ENCODE peak calls at places on chromosomes 3 and 15, in five cellular contexts. S is tibial nerve, L is BE2C, E is mammary epithelial cell, O is Panc1. K is an unnamed sample. For H3K9me3, the result is how much of the 10 kb centered on the place peaks cover.

GRCh38 chr15:89129123-89129815 is 41.0 kb downstream of the ABHD2 start:
- DNase-seq in S (no peak), L (peak), E (peak), O (peak), K (no peak)

GRCh38 chr3:134879991-134880390 is 84.9 kb downstream of the EPHB1 start:
- DNase-seq in S (no peak), L (no peak), E (no peak), O (no peak), K (no peak)

GRCh38 chr3:52062499-52062898 is 6.1 kb upstream of the DUSP7 start:
- DNase-seq in S (no peak), L (no peak), E (peak), O (no peak), K (peak)

GRCh38 chr3:58048301-58048700 is 40.1 kb downstream of the FLNB start:
- DNase-seq in S (no peak), L (no peak), E (no peak), O (no peak), K (no peak)

GRCh38 chr3:117282506-117282905 is 572.9 kb downstream of the TUSC7 start:
- DNase-seq in S (no peak), L (peak), E (no peak), O (no peak), K (no peak)

GRCh38 chr3:155938409-155938808 is 68.0 kb downstream of the GMPS start:
- DNase-seq in S (no peak), L (no peak), E (no peak), O (no peak), K (no peak)

GRCh38 chr15:58549013-58549779 is 117.4 kb downstream of the LIPC start:
- DNase-seq in S (no peak), L (no peak), E (no peak), O (no peak), K (no peak)

GRCh38 chr15:68429691-68430470 is 2.1 kb downstream of the ITGA11 start:
- DNase-seq in S (peak), L (no peak), E (no peak), O (no peak), K (no peak)

GRCh38 chr3:193702967-193703366 is 110.0 kb downstream of the OPA1 start:
- DNase-seq in S (no peak), L (no peak), E (no peak), O (no peak), K (no peak)

GRCh38 chr15:86006546-86006945 is 73.1 kb upstream of the AGBL1 start:
- DNase-seq in S (no peak), L (no peak), E (no peak), O (no peak), K (no peak)

GRCh38 chr3:26647078-26647477 is 24.5 kb downstream of the LRRC3B start:
- DNase-seq in S (no peak), L (no peak), E (no peak), O (no peak), K (no peak)

GRCh38 chr15:63832620-63833245 is 1.0 kb downstream of the HERC1 start:
- DNase-seq in S (no peak), L (no peak), E (no peak), O (no peak), K (no peak)

GRCh38 chr3:128133273-128133883 is 9.8 kb upstream of the RUVBL1 start:
- DNase-seq in S (no peak), L (peak), E (peak), O (peak), K (no peak)

GRCh38 chr3:196639517-196640500 is at the start of gene NRROS:
- DNase-seq in S (peak), L (peak), E (peak), O (no peak), K (no peak)

GRCh38 chr15:25391971-25392733 is 46.7 kb downstream of the UBE3A start:
- DNase-seq in S (no peak), L (no peak), E (peak), O (no peak), K (no peak)

GRCh38 chr15:66481107-66481856 is 16.3 kb downstream of the SNAPC5 start:
- DNase-seq in S (no peak), L (no peak), E (peak), O (no peak), K (no peak)

GRCh38 chr3:110966966-110967663 is 104.5 kb upstream of the NECTIN3 start:
- DNase-seq in S (no peak), L (no peak), E (no peak), O (no peak), K (no peak)
- H3K9me3 ChIP-seq in S (under half), L (under half), E (under half), O (under half), K (under half)

GRCh38 chr3:56800373-56801150 is 1.2 kb downstream of the ARHGEF3 start:
- DNase-seq in S (no peak), L (no peak), E (peak), O (no peak), K (no peak)
- TF ChIP-seq CTCF in S (no peak), L (no peak), E (peak), O (no peak), K (no peak)

GRCh38 chr3:69737396-69737795 is 1.9 kb upstream of the MITF start:
- DNase-seq in S (no peak), L (no peak), E (no peak), O (no peak), K (no peak)

GRCh38 chr3:69739204-69740102 is at the start of gene MITF:
- DNase-seq in S (peak), L (peak), E (peak), O (peak), K (peak)

GRCh38 chr3:69738291-69738690 is 973 bp upstream of the MITF start:
- DNase-seq in S (no peak), L (no peak), E (peak), O (no peak), K (no peak)

GRCh38 chr3:69740103-69741021 is 1.1 kb downstream of the MITF start:
- DNase-seq in S (no peak), L (no peak), E (peak), O (no peak), K (no peak)

GRCh38 chr3:69738859-69739203 is 433 bp upstream of the MITF start:
- DNase-seq in S (no peak), L (no peak), E (no peak), O (no peak), K (no peak)
- H3K9me3 ChIP-seq in S (under half), L (under half), E (under half), O (under half), K (under half)

GRCh38 chr3:146180376-146180775 is 19.4 kb upstream of the PLOD2 start:
- DNase-seq in S (no peak), L (no peak), E (no peak), O (no peak), K (no peak)
- TF ChIP-seq CTCF in S (no peak), L (no peak), E (no peak), O (no peak), K (no peak)

GRCh38 chr15:20348900-20349773 is 192.5 kb downstream of the GOLGA6L6 start:
- DNase-seq in S (no peak), L (no peak), E (no peak), O (no peak), K (no peak)
- H3K9me3 ChIP-seq in S (under half), L (under half), E (under half), O (under half), K (under half)

GRCh38 chr3:138397983-138398382 is 36.4 kb upstream of the ESYT3 start:
- DNase-seq in S (no peak), L (no peak), E (no peak), O (no peak), K (no peak)
- TF ChIP-seq CTCF in S (no peak), L (peak), E (peak), O (no peak), K (no peak)

DNA sequence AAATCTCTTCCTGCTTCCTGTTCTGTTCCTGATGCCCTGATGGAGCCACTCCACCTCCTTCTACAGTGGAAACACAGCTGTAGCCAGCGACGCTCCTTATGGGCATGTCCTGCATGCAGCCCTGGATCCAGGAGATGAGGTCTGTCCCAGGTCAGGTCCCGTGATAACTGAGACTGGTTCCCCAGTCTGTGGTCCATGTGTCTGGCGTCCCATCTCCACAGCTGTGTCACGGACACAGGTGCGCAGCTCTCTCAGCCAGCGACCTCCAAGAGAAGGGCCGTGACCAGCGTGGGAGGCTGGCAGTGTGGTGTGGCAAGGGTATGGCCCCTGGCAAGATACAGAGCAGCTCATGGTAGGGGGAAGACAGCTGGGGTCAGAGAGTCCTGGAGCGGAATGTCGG is 82.7 kb downstream of the PCSK6 start:
- DNase-seq in S (no peak), L (no peak), E (no peak), O (no peak), K (no peak)
- H3K9me3 ChIP-seq in S (under half), L (under half), E (under half), O (under half), K (under half)